ENCODE peak calls at places on chromosomes 11 and 22, in four cellular contexts. K is GM06990, X is hepatocyte, I is AG04450. J is an unnamed sample.

GRCh38 chr22:49026476-49027121 is 801.1 kb downstream of the BRD1 start:
- DNase-seq in K (no peak), X (no peak), I (no peak), J (no peak)

GRCh38 chr22:40257979-40258378 is 80.3 kb downstream of the TNRC6B start:
- DNase-seq in K (no peak), X (no peak), I (no peak), J (no peak)

GRCh38 chr11:96072592-96072991 is 148.7 kb upstream of the MTMR2 start:
- DNase-seq in K (no peak), X (no peak), I (no peak), J (no peak)

GRCh38 chr11:134126197-134126822 is 57.4 kb downstream of the JAM3 start:
- DNase-seq in K (no peak), X (peak; percentile 26), I (peak; percentile 82), J (peak; percentile 66)

GRCh38 chr11:122229078-122229477 is 113.1 kb upstream of the BLID start:
- DNase-seq in K (no peak), X (no peak), I (no peak), J (no peak)

GRCh38 chr11:106062592-106062949 is 14.6 kb downstream of the KBTBD3 start:
- DNase-seq in K (no peak), X (no peak), I (no peak), J (no peak)

GRCh38 chr22:48340727-48341709 is 1486.7 kb downstream of the BRD1 start:
- DNase-seq in K (no peak), X (no peak), I (no peak), J (no peak)

GRCh38 chr11:114890076-114890475 is 211.7 kb downstream of the NXPE2 start:
- DNase-seq in K (no peak), X (no peak), I (no peak), J (no peak)

GRCh38 chr11:67666303-67666645 is 8.1 kb downstream of the ALDH3B2 start:
- DNase-seq in K (no peak), X (no peak), I (no peak), J (no peak)

GRCh38 chr22:20203142-20204099 is 52.6 kb upstream of the CCDC188 start:
- DNase-seq in K (no peak), X (peak; percentile 82), I (no peak), J (no peak)

GRCh38 chr11:4626207-4627105 is 10.8 kb upstream of the OR51D1 start:
- DNase-seq in K (peak; percentile 24), X (peak; percentile 92), I (peak; percentile 61), J (peak; percentile 65)

GRCh38 chr11:35352107-35352888 is 67.1 kb downstream of the SLC1A2 start:
- DNase-seq in K (no peak), X (no peak), I (no peak), J (peak; percentile 80)

GRCh38 chr11:83682645-83682973 is 396.4 kb upstream of the CCDC90B start:
- DNase-seq in K (peak; percentile 9), X (no peak), I (no peak), J (no peak)

GRCh38 chr22:47188337-47189055 is 426.0 kb downstream of the TBC1D22A start:
- DNase-seq in K (no peak), X (no peak), I (no peak), J (no peak)

GRCh38 chr11:110716361-110716760 is 4.1 kb upstream of the ARHGAP20 start:
- DNase-seq in K (no peak), X (no peak), I (no peak), J (peak; percentile 26)

GRCh38 chr22:17087176-17088131 is 2.7 kb downstream of the IL17RA start:
- DNase-seq in K (peak; percentile 45), X (no peak), I (peak; percentile 65), J (no peak)

GRCh38 chr11:126764221-126764620 is 236.3 kb downstream of the KIRREL3 start:
- DNase-seq in K (no peak), X (no peak), I (no peak), J (no peak)

GRCh38 chr22:19430890-19431541 is 517 bp downstream of the HIRA start:
- DNase-seq in K (peak; percentile 60), X (peak; percentile 80), I (no peak), J (peak; percentile 18)

GRCh38 chr11:1548221-1549070 is 23.6 kb downstream of the DUSP8 start:
- DNase-seq in K (no peak), X (peak; percentile 89), I (no peak), J (peak; percentile 36)

GRCh38 chr22:37982938-37983859 is 1.2 kb downstream of the SOX10 start:
- DNase-seq in K (no peak), X (no peak), I (no peak), J (no peak)

GRCh38 chr11:123475478-123475877 is 45.4 kb downstream of the GRAMD1B start:
- DNase-seq in K (no peak), X (peak; percentile 62), I (no peak), J (no peak)

GRCh38 chr11:30585892-30586250 is 282 bp downstream of the MPPED2 start:
- DNase-seq in K (no peak), X (peak; percentile 57), I (no peak), J (no peak)

GRCh38 chr11:77020751-77021150 is 13.4 kb upstream of the B3GNT6 start:
- DNase-seq in K (no peak), X (no peak), I (no peak), J (peak; percentile 70)

GRCh38 chr11:74138021-74138420 is 32.8 kb downstream of the C2CD3 start:
- DNase-seq in K (no peak), X (no peak), I (peak; percentile 50), J (peak; percentile 38)

GRCh38 chr11:71996517-71996916 is 2.2 kb upstream of the IL18BP start:
- DNase-seq in K (no peak), X (no peak), I (no peak), J (no peak)

GRCh38 chr22:19429950-19430889 is 1.3 kb downstream of the HIRA start:
- DNase-seq in K (peak; percentile 47), X (peak; percentile 79), I (no peak), J (peak; percentile 28)

GRCh38 chr11:24234822-24235508 is 261.9 kb upstream of the LUZP2 start:
- DNase-seq in K (no peak), X (peak; percentile 65), I (peak; percentile 32), J (peak; percentile 27)

GRCh38 chr11:69384548-69385465 is 90.9 kb downstream of the MYEOV start:
- DNase-seq in K (no peak), X (no peak), I (no peak), J (no peak)

GRCh38 chr22:27794244-27794643 is 7.3 kb downstream of the MN1 start:
- DNase-seq in K (no peak), X (no peak), I (no peak), J (no peak)

GRCh38 chr22:27796118-27796517 is 5.4 kb downstream of the MN1 start:
- DNase-seq in K (no peak), X (no peak), I (no peak), J (no peak)

GRCh38 chr22:27792452-27793165 is 8.9 kb downstream of the MN1 start:
- DNase-seq in K (no peak), X (no peak), I (no peak), J (no peak)

GRCh38 chr22:27796829-27797792 is 4.4 kb downstream of the MN1 start:
- DNase-seq in K (no peak), X (no peak), I (no peak), J (no peak)

DNA sequence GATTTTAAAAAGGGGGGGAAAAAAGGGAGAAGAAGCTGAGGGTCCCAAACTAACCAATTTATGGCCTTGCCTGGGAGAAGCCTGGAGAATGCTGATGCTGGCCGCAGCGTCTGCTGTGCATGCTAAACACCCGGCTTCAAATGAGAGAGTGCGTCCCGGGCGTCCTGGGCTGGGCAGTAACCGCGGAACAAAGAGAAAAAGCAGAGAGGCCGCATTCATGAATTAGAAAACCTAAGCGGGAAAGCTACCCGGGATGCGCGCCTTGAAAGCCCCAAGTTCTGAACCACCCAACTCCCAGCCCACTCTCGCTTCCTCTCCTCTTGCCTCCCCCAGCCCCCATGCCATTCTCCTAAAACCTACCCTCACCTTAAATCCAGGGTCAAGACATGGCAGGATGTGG is 6.5 kb downstream of the MN1 start:
- DNase-seq in K (no peak), X (no peak), I (no peak), J (no peak)
- H3K4me3 ChIP-seq in K (no peak overlapping the region), X (no peak overlapping the region), I (no peak overlapping the region), J (no peak overlapping the region)

GRCh38 chr11:79363861-79364378 is 76.9 kb downstream of the TENM4 start:
- DNase-seq in K (no peak), X (no peak), I (no peak), J (peak; percentile 67)
- H3K27me3 ChIP-seq in K (no peaks in the 10 kb centered on the region), X (no peaks in the 10 kb centered on the region), I (no peaks in the 10 kb centered on the region), J (no peaks in the 10 kb centered on the region)

GRCh38 chr11:44742470-44742869 is 15.7 kb downstream of the TSPAN18 start:
- DNase-seq in K (no peak), X (no peak), I (no peak), J (no peak)

GRCh38 chr11:44740967-44741366 is 14.2 kb downstream of the TSPAN18 start:
- DNase-seq in K (no peak), X (no peak), I (no peak), J (no peak)

GRCh38 chr11:44743326-44743725 is 16.6 kb downstream of the TSPAN18 start:
- DNase-seq in K (no peak), X (no peak), I (no peak), J (no peak)

GRCh38 chr11:44744160-44744559 is 17.4 kb downstream of the TSPAN18 start:
- DNase-seq in K (no peak), X (no peak), I (peak; percentile 29), J (no peak)

GRCh38 chr11:44741976-44742375 is 15.2 kb downstream of the TSPAN18 start:
- DNase-seq in K (no peak), X (no peak), I (no peak), J (no peak)
- H3K4me3 ChIP-seq in K (no peak overlapping the region), X (no peak overlapping the region), I (no peak overlapping the region), J (no peak overlapping the region)

DNA sequence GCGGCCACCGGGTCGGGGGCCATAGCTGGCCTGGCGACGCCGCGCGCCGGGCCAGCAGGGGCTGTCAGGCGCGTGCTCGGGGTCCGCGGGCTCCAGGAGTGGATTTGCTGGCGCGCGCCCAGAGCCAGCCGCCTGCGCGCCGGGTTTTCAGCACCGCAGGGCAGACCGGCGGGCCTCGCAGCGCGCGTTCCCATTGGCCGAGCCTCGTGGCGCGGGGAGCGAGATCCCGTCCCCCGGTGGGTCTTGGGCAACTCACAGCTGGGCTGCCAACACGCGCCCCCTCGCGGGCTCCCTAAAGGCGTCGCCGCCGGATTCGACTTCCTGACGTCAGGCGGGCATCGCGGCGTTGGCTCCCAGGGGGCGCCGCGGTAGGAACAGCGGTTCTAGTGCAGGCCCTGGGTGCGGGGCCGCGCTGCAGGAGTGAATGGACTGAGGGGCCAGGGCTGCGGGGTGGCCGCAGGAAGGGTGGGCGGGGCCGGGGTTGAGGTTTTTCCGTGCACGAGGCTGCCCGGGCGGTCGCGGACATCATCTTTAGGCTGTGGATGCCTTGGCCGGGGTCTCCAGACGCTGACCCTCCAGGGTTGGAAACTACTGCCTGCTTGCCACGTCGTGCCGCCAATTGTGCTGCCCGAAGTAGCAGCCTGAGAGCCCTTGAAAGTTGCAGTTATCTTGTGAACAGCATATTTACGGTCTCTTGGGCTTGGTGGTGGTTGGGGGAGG is at the start of gene FADS1:
- DNase-seq in K (peak; percentile 93), X (peak; percentile 99), I (peak; percentile 89), J (peak; percentile 75)
- H3K27me3 ChIP-seq in K (no peaks in the 10 kb centered on the region), X (no peaks in the 10 kb centered on the region), I (no peaks in the 10 kb centered on the region), J (no peaks in the 10 kb centered on the region)

GRCh38 chr11:32332990-32333334 is 102.4 kb downstream of the WT1 start:
- DNase-seq in K (no peak), X (no peak), I (no peak), J (no peak)
- H3K4me3 ChIP-seq in K (no peak overlapping the region), X (peak overlapping the region; percentile 11), I (no peak overlapping the region), J (no peak overlapping the region)